ENCODE peak calls at places on chromosomes 1 and 21, in four cellular contexts. One of them, this sample, is unnamed.
A peak's percentile ranks its signal among the peaks of the same experiment; 100 is the strongest.

GRCh38 chr1:159088050-159088449 is 11.5 kb upstream of the AIM2 start:
- DNase-seq in colonic mucosa: no peak
- DNase-seq in AG04450: peak; percentile 48
- DNase-seq in ascending aorta: no peak
- DNase-seq in this sample: no peak

GRCh38 chr1:184189361-184189760 is 137.8 kb downstream of the TSEN15 start:
- DNase-seq in AG04450: no peak
- DNase-seq in ascending aorta: no peak
- DNase-seq in colonic mucosa: no peak
- DNase-seq in this sample: no peak

GRCh38 chr1:45926302-45926701 is 122.9 kb downstream of the MAST2 start:
- DNase-seq in ascending aorta: no peak
- DNase-seq in AG04450: no peak
- DNase-seq in colonic mucosa: no peak
- DNase-seq in this sample: no peak

GRCh38 chr21:36565616-36566015 is 85.7 kb upstream of the CLDN14 start:
- DNase-seq in AG04450: no peak
- DNase-seq in ascending aorta: no peak
- DNase-seq in colonic mucosa: no peak
- DNase-seq in this sample: no peak

GRCh38 chr1:38858833-38859560 is 575 bp downstream of the RRAGC start:
- DNase-seq in colonic mucosa: peak; percentile 73
- DNase-seq in AG04450: no peak
- DNase-seq in ascending aorta: peak; percentile 18
- DNase-seq in this sample: peak; percentile 40

GRCh38 chr1:178417858-178418257 is 78.9 kb downstream of the CLEC20A start:
- DNase-seq in ascending aorta: no peak
- DNase-seq in colonic mucosa: no peak
- DNase-seq in AG04450: peak; percentile 20
- DNase-seq in this sample: no peak

GRCh38 chr1:9180077-9180819 is 51.3 kb upstream of the GPR157 start:
- DNase-seq in colonic mucosa: no peak
- DNase-seq in ascending aorta: no peak
- DNase-seq in AG04450: no peak
- DNase-seq in this sample: no peak

GRCh38 chr1:212607206-212607923 is 1.2 kb upstream of the ATF3 start:
- DNase-seq in ascending aorta: no peak
- DNase-seq in AG04450: no peak
- DNase-seq in colonic mucosa: peak; percentile 63
- DNase-seq in this sample: no peak

GRCh38 chr1:44368471-44369151 is 13.6 kb upstream of the ERI3 start:
- DNase-seq in colonic mucosa: no peak
- DNase-seq in AG04450: no peak
- DNase-seq in ascending aorta: no peak
- DNase-seq in this sample: no peak

GRCh38 chr1:155451199-155451598 is 111.4 kb downstream of the ASH1L start:
- DNase-seq in ascending aorta: no peak
- DNase-seq in colonic mucosa: no peak
- DNase-seq in AG04450: no peak
- DNase-seq in this sample: no peak

GRCh38 chr1:67609572-67609939 is 75.4 kb upstream of the GADD45A start:
- DNase-seq in ascending aorta: no peak
- DNase-seq in colonic mucosa: no peak
- DNase-seq in AG04450: no peak
- DNase-seq in this sample: no peak

GRCh38 chr1:36149237-36149972 is at the start of gene TRAPPC3:
- DNase-seq in AG04450: peak; percentile 99
- DNase-seq in ascending aorta: peak; percentile 100
- DNase-seq in colonic mucosa: peak; percentile 100
- DNase-seq in this sample: peak; percentile 99

GRCh38 chr1:181104042-181104789 is 15.7 kb downstream of the IER5 start:
- DNase-seq in colonic mucosa: peak; percentile 49
- DNase-seq in AG04450: no peak
- DNase-seq in ascending aorta: no peak
- DNase-seq in this sample: no peak

GRCh38 chr1:8397511-8397910 is 79.6 kb downstream of the SLC45A1 start:
- DNase-seq in AG04450: no peak
- DNase-seq in ascending aorta: no peak
- DNase-seq in colonic mucosa: no peak
- DNase-seq in this sample: no peak

GRCh38 chr1:185816460-185816859 is 82.3 kb downstream of the HMCN1 start:
- DNase-seq in ascending aorta: no peak
- DNase-seq in AG04450: no peak
- DNase-seq in colonic mucosa: no peak
- DNase-seq in this sample: no peak

GRCh38 chr1:197912739-197913494 is 4.3 kb upstream of the LHX9 start:
- DNase-seq in AG04450: no peak
- DNase-seq in ascending aorta: no peak
- DNase-seq in colonic mucosa: no peak
- DNase-seq in this sample: no peak

GRCh38 chr1:46317323-46317722 is 13.8 kb downstream of the UQCRH start:
- DNase-seq in ascending aorta: no peak
- DNase-seq in colonic mucosa: no peak
- DNase-seq in AG04450: no peak
- DNase-seq in this sample: no peak

GRCh38 chr21:37490084-37490483 is 123.5 kb downstream of the DYRK1A start:
- DNase-seq in colonic mucosa: no peak
- DNase-seq in ascending aorta: no peak
- DNase-seq in AG04450: no peak
- DNase-seq in this sample: no peak

GRCh38 chr1:92975551-92976232 is 14.4 kb upstream of the DIPK1A start:
- DNase-seq in AG04450: no peak
- DNase-seq in colonic mucosa: peak; percentile 45
- DNase-seq in ascending aorta: no peak
- DNase-seq in this sample: no peak

GRCh38 chr1:214476229-214476957 is 75.0 kb downstream of the PTPN14 start:
- DNase-seq in AG04450: no peak
- DNase-seq in ascending aorta: no peak
- DNase-seq in colonic mucosa: no peak
- DNase-seq in this sample: no peak

GRCh38 chr1:43285269-43285986 is at the start of gene C1orf210:
- DNase-seq in AG04450: no peak
- DNase-seq in ascending aorta: no peak
- DNase-seq in colonic mucosa: peak; percentile 95
- DNase-seq in this sample: peak; percentile 67

GRCh38 chr1:43286115-43286514 is 734 bp upstream of the C1orf210 start:
- DNase-seq in ascending aorta: no peak
- DNase-seq in colonic mucosa: peak; percentile 52
- DNase-seq in AG04450: no peak
- DNase-seq in this sample: no peak

GRCh38 chr1:43284711-43285110 is 670 bp downstream of the C1orf210 start:
- DNase-seq in colonic mucosa: peak; percentile 57
- DNase-seq in ascending aorta: no peak
- DNase-seq in AG04450: no peak
- DNase-seq in this sample: no peak

GRCh38 chr1:43282220-43283195 is 2.9 kb downstream of the C1orf210 start:
- DNase-seq in colonic mucosa: no peak
- DNase-seq in AG04450: no peak
- DNase-seq in ascending aorta: no peak
- DNase-seq in this sample: no peak

GRCh38 chr1:43284065-43284464 is 1.3 kb downstream of the C1orf210 start:
- DNase-seq in AG04450: no peak
- DNase-seq in colonic mucosa: no peak
- DNase-seq in ascending aorta: no peak
- DNase-seq in this sample: no peak
- H3K4me3 ChIP-seq in AG04450: no peak overlapping the region
- H3K4me3 ChIP-seq in colonic mucosa: peak overlapping the region; percentile 36
- H3K4me3 ChIP-seq in ascending aorta: no peak overlapping the region
- H3K4me3 ChIP-seq in this sample: no peak overlapping the region

DNA sequence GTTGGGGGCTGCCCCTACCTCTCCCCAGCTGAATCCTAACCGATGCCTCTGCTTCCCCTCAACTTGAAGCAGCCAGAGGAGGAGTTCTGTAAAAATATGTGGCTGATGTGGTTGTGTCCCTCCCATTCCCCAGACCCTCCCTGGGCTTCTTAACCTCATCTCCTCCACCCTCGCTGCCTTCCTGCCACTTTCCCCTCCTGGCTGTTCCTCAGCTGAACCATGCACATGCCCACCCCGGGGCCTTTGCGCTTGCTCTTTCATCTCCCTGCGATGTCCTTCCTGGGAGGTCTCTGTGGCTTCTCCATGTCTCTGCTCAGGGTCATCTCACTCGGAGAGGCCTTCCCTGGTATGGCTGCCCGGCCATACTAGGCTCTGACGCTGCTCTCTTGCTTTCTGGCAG is 8.9 kb downstream of the MIIP start:
- DNase-seq in ascending aorta: no peak
- DNase-seq in colonic mucosa: no peak
- DNase-seq in AG04450: no peak
- DNase-seq in this sample: no peak
- H3K4me3 ChIP-seq in ascending aorta: no peak overlapping the region
- H3K4me3 ChIP-seq in colonic mucosa: no peak overlapping the region
- H3K4me3 ChIP-seq in AG04450: no peak overlapping the region
- H3K4me3 ChIP-seq in this sample: no peak overlapping the region

DNA sequence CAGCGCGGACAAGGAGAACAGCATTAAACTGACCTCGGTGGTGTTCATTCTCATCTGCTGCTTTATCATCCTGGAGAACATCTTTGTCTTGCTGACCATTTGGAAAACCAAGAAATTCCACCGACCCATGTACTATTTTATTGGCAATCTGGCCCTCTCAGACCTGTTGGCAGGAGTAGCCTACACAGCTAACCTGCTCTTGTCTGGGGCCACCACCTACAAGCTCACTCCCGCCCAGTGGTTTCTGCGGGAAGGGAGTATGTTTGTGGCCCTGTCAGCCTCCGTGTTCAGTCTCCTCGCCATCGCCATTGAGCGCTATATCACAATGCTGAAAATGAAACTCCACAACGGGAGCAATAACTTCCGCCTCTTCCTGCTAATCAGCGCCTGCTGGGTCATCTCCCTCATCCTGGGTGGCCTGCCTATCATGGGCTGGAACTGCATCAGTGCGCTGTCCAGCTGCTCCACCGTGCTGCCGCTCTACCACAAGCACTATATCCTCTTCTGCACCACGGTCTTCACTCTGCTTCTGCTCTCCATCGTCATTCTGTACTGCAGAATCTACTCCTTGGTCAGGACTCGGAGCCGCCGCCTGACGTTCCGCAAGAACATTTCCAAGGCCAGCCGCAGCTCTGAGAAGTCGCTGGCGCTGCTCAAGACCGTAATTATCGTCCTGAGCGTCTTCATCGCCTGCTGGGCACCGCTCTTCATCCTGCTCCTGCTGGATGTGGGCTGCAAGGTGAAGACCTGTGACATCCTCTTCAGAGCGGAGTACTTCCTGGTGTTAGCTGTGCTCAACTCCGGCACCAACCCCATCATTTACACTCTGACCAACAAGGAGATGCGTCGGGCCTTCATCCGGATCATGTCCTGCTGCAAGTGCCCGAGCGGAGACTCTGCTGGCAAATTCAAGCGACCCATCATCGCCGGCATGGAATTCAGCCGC is 2.5 kb downstream of the S1PR1 start:
- DNase-seq in colonic mucosa: no peak
- DNase-seq in ascending aorta: no peak
- DNase-seq in AG04450: no peak
- DNase-seq in this sample: no peak
- H3K4me3 ChIP-seq in colonic mucosa: peak overlapping the region; percentile 46
- H3K4me3 ChIP-seq in ascending aorta: peak overlapping the region; percentile 84
- H3K4me3 ChIP-seq in AG04450: no peak overlapping the region
- H3K4me3 ChIP-seq in this sample: no peak overlapping the region

DNA sequence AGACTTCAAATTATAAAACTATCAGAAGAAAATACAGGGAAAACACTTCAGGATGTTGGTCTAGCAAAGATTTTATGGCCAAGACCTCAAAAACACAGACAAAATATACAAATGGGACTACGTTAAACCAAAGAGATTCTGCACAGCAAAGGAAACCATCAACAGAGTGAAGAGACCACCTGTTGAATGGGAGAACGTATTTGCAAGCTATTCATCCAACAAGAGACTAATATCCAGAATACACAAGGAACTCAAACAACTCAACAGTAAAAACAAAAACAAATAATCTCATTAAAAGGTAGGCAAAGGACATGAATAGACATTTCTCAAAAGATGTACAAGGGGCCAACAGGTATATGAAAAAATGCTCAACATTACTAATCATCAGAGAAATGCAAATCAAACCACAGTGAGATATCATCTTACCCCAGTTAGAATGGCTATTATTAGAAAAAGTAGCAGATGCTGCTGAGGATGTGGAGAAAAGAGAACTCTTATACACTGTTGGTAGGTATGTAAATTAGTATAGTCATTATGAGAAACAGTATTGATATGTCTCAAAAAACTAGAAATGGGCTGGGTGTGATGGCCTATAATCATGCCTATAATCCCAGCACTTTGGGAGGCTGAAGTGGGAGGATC is 112.6 kb downstream of the LRIG2 start:
- DNase-seq in colonic mucosa: no peak
- DNase-seq in ascending aorta: no peak
- DNase-seq in AG04450: no peak
- DNase-seq in this sample: no peak
- H3K4me3 ChIP-seq in colonic mucosa: no peak overlapping the region
- H3K4me3 ChIP-seq in ascending aorta: no peak overlapping the region
- H3K4me3 ChIP-seq in AG04450: no peak overlapping the region
- H3K4me3 ChIP-seq in this sample: no peak overlapping the region

GRCh38 chr1:33128781-33129180 is 47.8 kb downstream of the AZIN2 start:
- DNase-seq in ascending aorta: no peak
- DNase-seq in colonic mucosa: no peak
- DNase-seq in AG04450: no peak
- DNase-seq in this sample: no peak
- H3K4me3 ChIP-seq in ascending aorta: no peak overlapping the region
- H3K4me3 ChIP-seq in colonic mucosa: no peak overlapping the region
- H3K4me3 ChIP-seq in AG04450: no peak overlapping the region
- H3K4me3 ChIP-seq in this sample: no peak overlapping the region

DNA sequence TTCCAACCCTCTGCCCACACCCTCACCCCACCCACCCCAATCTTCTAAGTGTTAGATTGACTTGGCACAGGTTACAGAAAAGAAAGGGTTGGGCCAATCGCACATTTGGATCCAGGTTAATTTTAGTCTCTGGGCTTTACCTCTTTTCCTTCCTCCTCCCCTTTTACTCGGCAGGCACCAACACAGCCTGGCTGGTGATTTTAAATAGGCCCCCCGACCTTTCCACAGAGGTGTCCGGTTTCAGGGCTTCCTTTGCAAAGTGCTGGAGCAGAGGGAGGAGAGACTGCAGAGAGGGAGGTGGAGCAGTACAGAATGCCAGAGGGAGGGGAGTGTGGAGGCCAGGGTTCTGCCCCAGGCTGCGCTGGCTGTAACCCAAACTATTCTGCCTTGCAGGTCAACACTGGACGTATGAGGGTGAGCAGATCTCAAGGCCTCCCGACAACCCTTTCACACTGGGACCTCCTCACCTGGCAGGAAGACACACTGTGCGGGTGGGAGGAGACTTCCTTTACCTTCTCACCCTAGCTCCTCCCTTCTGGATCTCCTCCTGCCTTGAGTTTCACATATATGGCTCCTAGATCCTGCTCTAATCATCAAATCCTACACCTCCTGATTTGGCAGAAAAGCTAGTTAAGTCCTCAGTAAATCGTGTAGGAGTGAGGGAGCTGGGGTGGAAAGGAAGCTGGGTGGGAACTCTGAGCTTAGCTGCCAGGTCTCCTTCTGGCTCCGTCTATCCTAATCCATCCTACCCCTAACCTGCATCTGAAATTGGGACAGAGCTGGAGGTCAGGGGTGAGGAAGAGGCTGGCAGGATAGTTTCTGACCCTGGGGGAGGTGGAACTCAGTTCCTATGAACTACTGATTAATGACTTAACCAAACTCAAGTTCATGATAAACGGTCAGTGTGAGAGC is 2.4 kb downstream of the CA14 start:
- DNase-seq in colonic mucosa: peak; percentile 80
- DNase-seq in ascending aorta: no peak
- DNase-seq in AG04450: no peak
- DNase-seq in this sample: peak; percentile 65
- H3K4me3 ChIP-seq in colonic mucosa: no peak overlapping the region
- H3K4me3 ChIP-seq in ascending aorta: no peak overlapping the region
- H3K4me3 ChIP-seq in AG04450: no peak overlapping the region
- H3K4me3 ChIP-seq in this sample: no peak overlapping the region